ENCODE peak calls at places on chromosomes 4 and X, in five cellular contexts. One of them, this sample, is unnamed.

GRCh38 chr4:76235915-76236314 is 15.6 kb upstream of the FAM47E start:
- DNase-seq in GM12878: no peak
- DNase-seq in H1: no peak
- DNase-seq in K562: no peak
- DNase-seq in HepG2: no peak
- DNase-seq in this sample: peak; percentile 84

GRCh38 chr4:41012308-41012707 is 202.0 kb downstream of the APBB2 start:
- DNase-seq in K562: no peak
- DNase-seq in HepG2: no peak
- DNase-seq in H1: no peak
- DNase-seq in GM12878: no peak
- DNase-seq in this sample: no peak

GRCh38 chr4:16199132-16199531 is 27.1 kb downstream of the TAPT1 start:
- DNase-seq in H1: no peak
- DNase-seq in GM12878: no peak
- DNase-seq in HepG2: peak; percentile 15
- DNase-seq in K562: no peak
- DNase-seq in this sample: peak; percentile 49

GRCh38 chr4:184705692-184706091 is 28.2 kb downstream of the CENPU start:
- DNase-seq in H1: no peak
- DNase-seq in K562: no peak
- DNase-seq in HepG2: no peak
- DNase-seq in GM12878: no peak
- DNase-seq in this sample: no peak

GRCh38 chr4:85457752-85458467 is 17.0 kb upstream of the ARHGAP24 start:
- DNase-seq in GM12878: no peak
- DNase-seq in H1: no peak
- DNase-seq in HepG2: no peak
- DNase-seq in K562: no peak
- DNase-seq in this sample: no peak

GRCh38 chrX:123493857-123494256 is 239.0 kb downstream of the THOC2 start:
- DNase-seq in K562: no peak
- DNase-seq in H1: no peak
- DNase-seq in GM12878: no peak
- DNase-seq in HepG2: no peak
- DNase-seq in this sample: no peak

GRCh38 chr4:153538408-153539057 is 72.4 kb downstream of the TMEM131L start:
- DNase-seq in K562: no peak
- DNase-seq in HepG2: no peak
- DNase-seq in GM12878: no peak
- DNase-seq in H1: no peak
- DNase-seq in this sample: no peak

GRCh38 chr4:11589676-11590075 is 161.0 kb upstream of the HS3ST1 start:
- DNase-seq in HepG2: no peak
- DNase-seq in K562: no peak
- DNase-seq in GM12878: no peak
- DNase-seq in H1: no peak
- DNase-seq in this sample: no peak

GRCh38 chr4:15963001-15963451 is at the start of gene FGFBP2:
- DNase-seq in GM12878: no peak
- DNase-seq in K562: peak; percentile 11
- DNase-seq in HepG2: peak; percentile 33
- DNase-seq in H1: no peak
- DNase-seq in this sample: peak; percentile 84

GRCh38 chr4:1973661-1974060 is 35.1 kb downstream of the NELFA start:
- DNase-seq in GM12878: no peak
- DNase-seq in HepG2: no peak
- DNase-seq in H1: no peak
- DNase-seq in K562: no peak
- DNase-seq in this sample: no peak

GRCh38 chr4:1976416-1977352 is 32.1 kb downstream of the NELFA start:
- DNase-seq in HepG2: no peak
- DNase-seq in H1: no peak
- DNase-seq in GM12878: no peak
- DNase-seq in K562: no peak
- DNase-seq in this sample: no peak

GRCh38 chr4:1975391-1975801 is 33.4 kb downstream of the NELFA start:
- DNase-seq in H1: no peak
- DNase-seq in GM12878: no peak
- DNase-seq in K562: no peak
- DNase-seq in HepG2: no peak
- DNase-seq in this sample: no peak

GRCh38 chr4:1974836-1975235 is 33.9 kb downstream of the NELFA start:
- DNase-seq in K562: no peak
- DNase-seq in H1: no peak
- DNase-seq in HepG2: no peak
- DNase-seq in GM12878: no peak
- DNase-seq in this sample: no peak

GRCh38 chr4:1975880-1976279 is 32.9 kb downstream of the NELFA start:
- DNase-seq in HepG2: no peak
- DNase-seq in GM12878: no peak
- DNase-seq in K562: no peak
- DNase-seq in H1: no peak
- DNase-seq in this sample: no peak
- H4K20me1 ChIP-seq in HepG2: no peaks in the 10 kb centered on the region
- H4K20me1 ChIP-seq in GM12878: no peaks in the 10 kb centered on the region
- H4K20me1 ChIP-seq in K562: peaks cover 5% of the 10 kb centered on the region
- H4K20me1 ChIP-seq in H1: peaks cover 17% of the 10 kb centered on the region
- H4K20me1 ChIP-seq in this sample: no peaks in the 10 kb centered on the region

GRCh38 chrX:101799387-101799786 is 132.4 kb downstream of the ZMAT1 start:
- DNase-seq in K562: peak; percentile 68
- DNase-seq in H1: peak; percentile 39
- DNase-seq in GM12878: peak; percentile 62
- DNase-seq in HepG2: peak; percentile 63
- DNase-seq in this sample: peak; percentile 92
- TF ChIP-seq CTCF in K562: peak; percentile 64
- TF ChIP-seq CTCF in H1: no peak
- TF ChIP-seq CTCF in GM12878: peak; percentile 60
- TF ChIP-seq CTCF in HepG2: peak; percentile 56
- TF ChIP-seq CTCF in this sample: peak; percentile 60

GRCh38 chrX:52425710-52426245 is 57.0 kb downstream of the XAGE2 start:
- DNase-seq in GM12878: no peak
- DNase-seq in K562: no peak
- DNase-seq in H1: no peak
- DNase-seq in HepG2: no peak
- DNase-seq in this sample: no peak
- TF ChIP-seq CREB1 in GM12878: no peak
- TF ChIP-seq CREB1 in K562: no peak
- TF ChIP-seq CREB1 in H1: no peak
- TF ChIP-seq CREB1 in HepG2: no peak
- TF ChIP-seq CREB1 in this sample: no peak

GRCh38 chrX:153967536-153968214 is 3.9 kb downstream of the HCFC1 start:
- DNase-seq in GM12878: no peak
- DNase-seq in H1: no peak
- DNase-seq in HepG2: no peak
- DNase-seq in K562: no peak
- DNase-seq in this sample: no peak

GRCh38 chrX:153964105-153964504 is 7.5 kb downstream of the HCFC1 start:
- DNase-seq in K562: no peak
- DNase-seq in GM12878: no peak
- DNase-seq in H1: no peak
- DNase-seq in HepG2: no peak
- DNase-seq in this sample: no peak

GRCh38 chrX:153966841-153967535 is 4.6 kb downstream of the HCFC1 start:
- DNase-seq in K562: no peak
- DNase-seq in H1: no peak
- DNase-seq in HepG2: no peak
- DNase-seq in GM12878: no peak
- DNase-seq in this sample: no peak

GRCh38 chrX:153968255-153968654 is 3.4 kb downstream of the HCFC1 start:
- DNase-seq in H1: no peak
- DNase-seq in HepG2: no peak
- DNase-seq in K562: no peak
- DNase-seq in GM12878: no peak
- DNase-seq in this sample: no peak

DNA sequence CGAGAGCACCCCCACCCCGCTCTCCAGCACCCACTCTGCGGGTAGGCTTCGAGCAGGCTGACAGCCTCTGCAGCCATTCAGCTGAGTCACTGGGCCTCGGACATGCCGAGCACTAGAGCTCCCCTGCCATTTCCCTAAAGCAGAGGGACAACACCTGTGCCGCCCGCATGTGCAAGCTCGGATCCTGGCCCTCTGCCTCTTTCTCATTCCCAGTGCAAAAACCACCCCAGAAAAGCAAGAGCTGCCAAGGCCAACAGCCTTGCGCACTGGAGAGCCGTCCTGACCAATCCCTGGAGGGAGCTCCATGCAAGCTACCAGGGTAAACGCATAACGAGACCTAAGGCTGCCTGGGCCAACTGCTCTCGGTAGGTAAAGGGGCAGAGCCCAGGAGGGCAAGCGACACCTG is 5.3 kb downstream of the HCFC1 start:
- DNase-seq in GM12878: no peak
- DNase-seq in K562: no peak
- DNase-seq in H1: no peak
- DNase-seq in HepG2: no peak
- DNase-seq in this sample: no peak
- H4K20me1 ChIP-seq in GM12878: no peaks in the 10 kb centered on the region
- H4K20me1 ChIP-seq in K562: peaks cover 53% of the 10 kb centered on the region
- H4K20me1 ChIP-seq in H1: peaks cover 36% of the 10 kb centered on the region
- H4K20me1 ChIP-seq in HepG2: peaks cover 48% of the 10 kb centered on the region
- H4K20me1 ChIP-seq in this sample: peaks cover 17% of the 10 kb centered on the region

GRCh38 chr4:107036602-107037151 is 564 bp upstream of the DKK2 start:
- DNase-seq in K562: no peak
- DNase-seq in H1: no peak
- DNase-seq in HepG2: no peak
- DNase-seq in GM12878: no peak
- DNase-seq in this sample: peak; percentile 5

GRCh38 chr4:107034982-107035710 is 967 bp downstream of the DKK2 start:
- DNase-seq in HepG2: no peak
- DNase-seq in H1: no peak
- DNase-seq in GM12878: no peak
- DNase-seq in K562: no peak
- DNase-seq in this sample: peak; percentile 74

GRCh38 chr4:107035711-107036601 is at the start of gene DKK2:
- DNase-seq in GM12878: no peak
- DNase-seq in H1: no peak
- DNase-seq in HepG2: no peak
- DNase-seq in K562: no peak
- DNase-seq in this sample: peak; percentile 62

GRCh38 chr4:107034091-107034698 is 1.9 kb downstream of the DKK2 start:
- DNase-seq in HepG2: peak; percentile 16
- DNase-seq in GM12878: no peak
- DNase-seq in K562: no peak
- DNase-seq in H1: no peak
- DNase-seq in this sample: peak; percentile 77

GRCh38 chr4:107037188-107037587 is 1.1 kb upstream of the DKK2 start:
- DNase-seq in HepG2: no peak
- DNase-seq in GM12878: no peak
- DNase-seq in H1: no peak
- DNase-seq in K562: no peak
- DNase-seq in this sample: peak; percentile 79
- TF ChIP-seq CTCF in HepG2: peak; percentile 63
- TF ChIP-seq CTCF in GM12878: peak; percentile 27
- TF ChIP-seq CTCF in H1: peak; percentile 78
- TF ChIP-seq CTCF in K562: no peak
- TF ChIP-seq CTCF in this sample: peak; percentile 85

GRCh38 chr4:86482851-86483490 is 111.1 kb upstream of the PTPN13 start:
- DNase-seq in H1: peak; percentile 89
- DNase-seq in K562: no peak
- DNase-seq in GM12878: no peak
- DNase-seq in HepG2: no peak
- DNase-seq in this sample: peak; percentile 95
- TF ChIP-seq CREB1 in H1: peak; percentile 82
- TF ChIP-seq CREB1 in K562: no peak
- TF ChIP-seq CREB1 in GM12878: no peak
- TF ChIP-seq CREB1 in HepG2: no peak
- TF ChIP-seq CREB1 in this sample: peak; percentile 85

DNA sequence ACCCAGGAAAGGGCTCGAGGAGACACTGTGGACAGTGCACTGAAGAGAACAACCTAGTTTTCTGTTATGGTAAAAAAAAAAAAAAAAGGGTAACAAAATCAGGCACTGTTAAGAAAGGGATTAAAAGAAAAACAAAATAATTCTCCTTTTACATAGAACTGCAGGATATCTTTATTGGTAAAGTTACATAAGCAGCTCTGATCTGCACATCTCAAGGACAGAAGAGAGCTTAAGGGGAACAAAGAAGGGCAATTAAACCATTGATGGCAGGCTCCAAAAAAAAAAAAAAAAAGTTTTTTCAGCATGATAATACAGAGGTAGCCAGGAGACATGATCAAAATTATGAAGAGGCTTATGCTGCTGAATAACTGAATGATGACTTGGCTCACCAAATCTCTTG is 85.0 kb downstream of the HDAC8 start:
- DNase-seq in K562: no peak
- DNase-seq in GM12878: no peak
- DNase-seq in H1: no peak
- DNase-seq in HepG2: no peak
- DNase-seq in this sample: no peak
- H4K20me1 ChIP-seq in K562: no peaks in the 10 kb centered on the region
- H4K20me1 ChIP-seq in GM12878: no peaks in the 10 kb centered on the region
- H4K20me1 ChIP-seq in H1: no peaks in the 10 kb centered on the region
- H4K20me1 ChIP-seq in HepG2: no peaks in the 10 kb centered on the region
- H4K20me1 ChIP-seq in this sample: no peaks in the 10 kb centered on the region